ENCODE peak calls at places on chromosomes 4 and X, in four cellular contexts. One of them, this sample, is unnamed.

GRCh38 chrX:50606300-50606950 is 135.8 kb upstream of the DGKK start:
- DNase-seq in C1 segment of cervical spinal cord: no peak
- DNase-seq in T follicular helper cell: no peak
- DNase-seq in midbrain: no peak
- DNase-seq in this sample: no peak

GRCh38 chrX:15988661-15989603 is 134.3 kb upstream of the AP1S2 start:
- DNase-seq in C1 segment of cervical spinal cord: no peak
- DNase-seq in midbrain: no peak
- DNase-seq in T follicular helper cell: no peak
- DNase-seq in this sample: no peak

GRCh38 chr4:187042251-187042650 is 318.6 kb upstream of the FAT1 start:
- DNase-seq in midbrain: no peak
- DNase-seq in C1 segment of cervical spinal cord: no peak
- DNase-seq in T follicular helper cell: no peak
- DNase-seq in this sample: no peak

GRCh38 chrX:53080628-53081580 is 1.3 kb upstream of the TSPYL2 start:
- DNase-seq in midbrain: no peak
- DNase-seq in C1 segment of cervical spinal cord: peak
- DNase-seq in T follicular helper cell: no peak
- DNase-seq in this sample: no peak

GRCh38 chr4:11669156-11669555 is 240.5 kb upstream of the HS3ST1 start:
- DNase-seq in C1 segment of cervical spinal cord: no peak
- DNase-seq in T follicular helper cell: no peak
- DNase-seq in midbrain: no peak
- DNase-seq in this sample: no peak

GRCh38 chrX:86887341-86887740 is 630.3 kb upstream of the KLHL4 start:
- DNase-seq in T follicular helper cell: no peak
- DNase-seq in C1 segment of cervical spinal cord: no peak
- DNase-seq in midbrain: no peak
- DNase-seq in this sample: no peak

GRCh38 chr4:1198070-1198844 is 25.9 kb upstream of the SPON2 start:
- DNase-seq in C1 segment of cervical spinal cord: no peak
- DNase-seq in T follicular helper cell: no peak
- DNase-seq in midbrain: no peak
- DNase-seq in this sample: no peak

GRCh38 chr4:75345436-75345835 is 168.8 kb downstream of the RCHY1 start:
- DNase-seq in T follicular helper cell: no peak
- DNase-seq in midbrain: no peak
- DNase-seq in C1 segment of cervical spinal cord: no peak
- DNase-seq in this sample: no peak

GRCh38 chr4:68368566-68369473 is 18.9 kb upstream of the YTHDC1 start:
- DNase-seq in midbrain: no peak
- DNase-seq in C1 segment of cervical spinal cord: no peak
- DNase-seq in T follicular helper cell: no peak
- DNase-seq in this sample: no peak

GRCh38 chrX:64152857-64153256 is 52.7 kb downstream of the AMER1 start:
- DNase-seq in T follicular helper cell: no peak
- DNase-seq in C1 segment of cervical spinal cord: no peak
- DNase-seq in midbrain: no peak
- DNase-seq in this sample: no peak

GRCh38 chr4:47619691-47620090 is 134.6 kb downstream of the ATP10D start:
- DNase-seq in midbrain: no peak
- DNase-seq in T follicular helper cell: no peak
- DNase-seq in C1 segment of cervical spinal cord: no peak
- DNase-seq in this sample: no peak

GRCh38 chrX:122238801-122239200 is 945.3 kb upstream of the GRIA3 start:
- DNase-seq in C1 segment of cervical spinal cord: no peak
- DNase-seq in T follicular helper cell: no peak
- DNase-seq in midbrain: no peak
- DNase-seq in this sample: no peak

GRCh38 chr4:184143770-184144564 is 73.7 kb downstream of the ENPP6 start:
- DNase-seq in C1 segment of cervical spinal cord: no peak
- DNase-seq in midbrain: no peak
- DNase-seq in T follicular helper cell: no peak
- DNase-seq in this sample: no peak

GRCh38 chrX:44997888-44998287 is 124.9 kb downstream of the KDM6A start:
- DNase-seq in C1 segment of cervical spinal cord: no peak
- DNase-seq in midbrain: no peak
- DNase-seq in T follicular helper cell: no peak
- DNase-seq in this sample: no peak

GRCh38 chrX:66635360-66635759 is 3.5 kb downstream of the EDA2R start:
- DNase-seq in midbrain: no peak
- DNase-seq in T follicular helper cell: no peak
- DNase-seq in C1 segment of cervical spinal cord: no peak
- DNase-seq in this sample: no peak

GRCh38 chr4:82624819-82625218 is 63.0 kb upstream of the TMEM150C start:
- DNase-seq in T follicular helper cell: no peak
- DNase-seq in C1 segment of cervical spinal cord: no peak
- DNase-seq in midbrain: peak
- DNase-seq in this sample: no peak

GRCh38 chr4:108415389-108415788 is 205.0 kb upstream of the RPL34 start:
- DNase-seq in T follicular helper cell: no peak
- DNase-seq in C1 segment of cervical spinal cord: no peak
- DNase-seq in midbrain: no peak
- DNase-seq in this sample: no peak

GRCh38 chr4:3041192-3042142 is 32.9 kb downstream of the HTT-AS start:
- DNase-seq in C1 segment of cervical spinal cord: peak
- DNase-seq in midbrain: peak
- DNase-seq in T follicular helper cell: no peak
- DNase-seq in this sample: no peak

GRCh38 chrX:35711281-35711680 is 86.9 kb upstream of the MAGEB16 start:
- DNase-seq in T follicular helper cell: no peak
- DNase-seq in C1 segment of cervical spinal cord: no peak
- DNase-seq in midbrain: no peak
- DNase-seq in this sample: no peak

GRCh38 chrX:68358679-68359078 is 74.6 kb downstream of the OPHN1 start:
- DNase-seq in C1 segment of cervical spinal cord: no peak
- DNase-seq in T follicular helper cell: no peak
- DNase-seq in midbrain: no peak
- DNase-seq in this sample: no peak

GRCh38 chr4:71026086-71026485 is 32.6 kb downstream of the DCK start:
- DNase-seq in midbrain: peak
- DNase-seq in C1 segment of cervical spinal cord: no peak
- DNase-seq in T follicular helper cell: no peak
- DNase-seq in this sample: no peak

GRCh38 chrX:102067966-102068723 is 57.3 kb upstream of the TCEAL2 start:
- DNase-seq in C1 segment of cervical spinal cord: no peak
- DNase-seq in midbrain: peak
- DNase-seq in T follicular helper cell: no peak
- DNase-seq in this sample: no peak

GRCh38 chr4:56388311-56388710 is 1.0 kb upstream of the AASDH start:
- DNase-seq in C1 segment of cervical spinal cord: no peak
- DNase-seq in midbrain: no peak
- DNase-seq in T follicular helper cell: no peak
- DNase-seq in this sample: no peak

GRCh38 chr4:181819951-181820350 is 423.3 kb upstream of the TENM3 start:
- DNase-seq in midbrain: no peak
- DNase-seq in C1 segment of cervical spinal cord: no peak
- DNase-seq in T follicular helper cell: no peak
- DNase-seq in this sample: no peak

GRCh38 chr4:123616970-123617392 is 220.4 kb downstream of the SPRY1 start:
- DNase-seq in T follicular helper cell: peak
- DNase-seq in C1 segment of cervical spinal cord: peak
- DNase-seq in midbrain: peak
- DNase-seq in this sample: no peak

GRCh38 chr4:41882622-41883347 is 52.4 kb upstream of the TMEM33 start:
- DNase-seq in C1 segment of cervical spinal cord: no peak
- DNase-seq in midbrain: peak
- DNase-seq in T follicular helper cell: peak
- DNase-seq in this sample: peak

This sample was measured in CD4-positive, alpha-beta T cell.